ENCODE peak calls at places on chromosomes 13 and 19, in six cellular contexts. P, S, W, O, Q and L are unnamed samples.

GRCh38 chr13:76463314-76463713 is 422.9 kb downstream of the KCTD12 start:
- DNase-seq in P (no peak), W (no peak), O (no peak), S (no peak), Q (no peak), L (no peak)

GRCh38 chr13:109211616-109212015 is 574.8 kb downstream of the IRS2 start:
- DNase-seq in Q (no peak), W (no peak), O (no peak), S (no peak), P (no peak), L (no peak)

GRCh38 chr13:35164324-35164932 is 222.4 kb downstream of the NBEA start:
- DNase-seq in O (no peak), W (no peak), P (peak; percentile 59), S (no peak), Q (no peak), L (peak; percentile 27)

GRCh38 chr19:36113895-36114762 is 546 bp downstream of the POLR2I start:
- DNase-seq in W (no peak), P (peak; percentile 39), O (peak; percentile 52), Q (peak; percentile 51), S (no peak), L (peak; percentile 30)

GRCh38 chr19:44943801-44944249 is 1.8 kb downstream of the APOC4 start:
- DNase-seq in P (no peak), S (no peak), O (no peak), W (no peak), Q (no peak), L (no peak)

GRCh38 chr13:70183041-70183440 is 74.8 kb upstream of the KLHL1 start:
- DNase-seq in P (no peak), Q (no peak), S (no peak), W (no peak), O (no peak), L (no peak)

GRCh38 chr13:76038920-76039716 is 403.0 kb downstream of the LMO7 start:
- DNase-seq in O (no peak), P (no peak), W (no peak), S (no peak), Q (peak; percentile 31), L (no peak)

GRCh38 chr13:110405597-110406450 is 98.7 kb downstream of the COL4A2 start:
- DNase-seq in O (no peak), P (no peak), Q (no peak), W (no peak), S (no peak), L (peak; percentile 89)

GRCh38 chr19:56839665-56840451 is 668 bp downstream of the PEG3 start:
- DNase-seq in S (no peak), W (no peak), Q (no peak), P (peak; percentile 2), O (peak; percentile 98), L (no peak)

GRCh38 chr19:30170495-30171137 is 201.6 kb upstream of the ZNF536 start:
- DNase-seq in P (no peak), W (no peak), O (no peak), Q (no peak), S (no peak), L (no peak)

GRCh38 chr13:110308377-110309158 is 1.5 kb downstream of the COL4A2 start:
- DNase-seq in Q (peak; percentile 48), O (no peak), P (peak; percentile 62), S (no peak), W (no peak), L (no peak)

GRCh38 chr13:96053003-96053703 is at the start of gene UGGT2:
- DNase-seq in O (peak; percentile 90), S (no peak), Q (peak; percentile 80), P (peak; percentile 94), W (no peak), L (peak; percentile 94)

GRCh38 chr13:52851153-52851962 is 2.9 kb upstream of the PCDH8 start:
- DNase-seq in Q (peak; percentile 75), O (no peak), S (no peak), P (no peak), W (no peak), L (no peak)

GRCh38 chr13:113550453-113550852 is 34.1 kb upstream of the TFDP1 start:
- DNase-seq in O (no peak), W (no peak), Q (no peak), P (no peak), S (no peak), L (no peak)

GRCh38 chr13:33610471-33611015 is 207.4 kb upstream of the RFC3 start:
- DNase-seq in Q (peak; percentile 44), S (no peak), O (peak; percentile 72), W (peak; percentile 47), P (no peak), L (no peak)

GRCh38 chr19:11418166-11418517 is 972 bp downstream of the RGL3 start:
- DNase-seq in S (no peak), O (no peak), P (no peak), Q (no peak), W (no peak), L (no peak)

GRCh38 chr13:106472621-106473020 is 62.8 kb downstream of the EFNB2 start:
- DNase-seq in S (no peak), P (no peak), O (no peak), Q (no peak), W (no peak), L (no peak)

GRCh38 chr19:41707502-41707812 is 969 bp upstream of the CEACAM5 start:
- DNase-seq in W (no peak), Q (peak; percentile 24), P (no peak), S (no peak), O (no peak), L (no peak)

GRCh38 chr13:100722517-100722916 is 47.9 kb upstream of the TMTC4 start:
- DNase-seq in Q (no peak), O (no peak), S (no peak), W (no peak), P (no peak), L (no peak)

GRCh38 chr19:2150794-2151338 is 500 bp downstream of the AP3D1 start:
- DNase-seq in W (no peak), O (peak; percentile 45), S (no peak), P (peak; percentile 34), Q (no peak), L (no peak)

GRCh38 chr13:76048126-76048525 is 412.0 kb downstream of the LMO7 start:
- DNase-seq in S (no peak), O (no peak), W (no peak), P (no peak), Q (no peak), L (no peak)

GRCh38 chr19:13849277-13849676 is 27.7 kb upstream of the NANOS3 start:
- DNase-seq in S (no peak), W (no peak), O (no peak), Q (no peak), P (no peak), L (no peak)

GRCh38 chr19:16024266-16025107 is 51.8 kb upstream of the TPM4 start:
- DNase-seq in O (no peak), P (no peak), Q (no peak), S (no peak), W (no peak), L (no peak)

GRCh38 chr13:113075711-113076110 is 29.9 kb upstream of the F7 start:
- DNase-seq in W (no peak), Q (no peak), P (no peak), O (no peak), S (no peak), L (no peak)